ENCODE peak calls at places on chromosomes 16 and 17, in four cellular contexts. Y is heart right ventricle, T is NCI-H774, B is colonic mucosa. A is an unnamed sample.

GRCh38 chr16:89317729-89318429 is 100.4 kb downstream of the ZNF778 start:
- DNase-seq in Y (peak), T (no peak), B (peak), A (no peak)

GRCh38 chr17:45428050-45428953 is 4.4 kb downstream of the ARHGAP27 start:
- DNase-seq in Y (peak), T (peak), B (peak), A (peak)

GRCh38 chr17:13120864-13121263 is 103.0 kb upstream of the ELAC2 start:
- DNase-seq in Y (no peak), T (no peak), B (no peak), A (no peak)

GRCh38 chr17:42843358-42843934 is 934 bp upstream of the AOC2 start:
- DNase-seq in Y (no peak), T (peak), B (peak), A (peak)

GRCh38 chr16:66503030-66503429 is 46.9 kb downstream of the TK2 start:
- DNase-seq in Y (no peak), T (no peak), B (no peak), A (no peak)

GRCh38 chr17:44439168-44439567 is 49.7 kb upstream of the ITGA2B start:
- DNase-seq in Y (no peak), T (no peak), B (no peak), A (no peak)

GRCh38 chr17:39217734-39218369 is 7.9 kb downstream of the STAC2 start:
- DNase-seq in Y (no peak), T (no peak), B (no peak), A (no peak)

GRCh38 chr16:89764711-89765201 is 43.4 kb downstream of the ZNF276 start:
- DNase-seq in Y (no peak), T (no peak), B (peak), A (no peak)

GRCh38 chr16:28168991-28169554 is 42.7 kb downstream of the XPO6 start:
- DNase-seq in Y (no peak), T (no peak), B (no peak), A (no peak)

GRCh38 chr17:62875296-62875695 is 67.2 kb upstream of the MARCHF10 start:
- DNase-seq in Y (no peak), T (no peak), B (no peak), A (no peak)

GRCh38 chr16:89193021-89193575 is 7.2 kb downstream of the SLC22A31 start:
- DNase-seq in Y (peak), T (peak), B (peak), A (peak)

GRCh38 chr17:2040942-2041560 is 771 bp upstream of the OVCA2 start:
- DNase-seq in Y (no peak), T (no peak), B (no peak), A (no peak)

GRCh38 chr17:38947189-38947588 is 20.0 kb downstream of the FBXO47 start:
- DNase-seq in Y (no peak), T (no peak), B (no peak), A (no peak)

GRCh38 chr16:87171723-87172122 is 145.5 kb downstream of the C16orf95 start:
- DNase-seq in Y (no peak), T (no peak), B (no peak), A (no peak)